ENCODE peak calls at places on chromosomes 13 and 19, in ten cellular contexts. One of them, this sample, is unnamed. For H3K36me3, the result is how much of the 10 kb centered on the place peaks cover.

GRCh38 chr19:16026131-16026530 is 50.2 kb upstream of the TPM4 start:
- DNase-seq in adrenal gland: no peak
- DNase-seq in esophagus muscularis mucosa: no peak
- DNase-seq in cardiac muscle cell: no peak
- DNase-seq in neural progenitor cell: no peak
- DNase-seq in astrocyte: no peak
- DNase-seq in mucosa of descending colon: no peak
- DNase-seq in tibial artery: no peak
- DNase-seq in Caco-2: no peak
- DNase-seq in tibial nerve: no peak
- DNase-seq in this sample: peak

GRCh38 chr19:14127929-14128509 is 8.4 kb downstream of the ASF1B start:
- DNase-seq in adrenal gland: no peak
- DNase-seq in esophagus muscularis mucosa: no peak
- DNase-seq in cardiac muscle cell: no peak
- DNase-seq in neural progenitor cell: no peak
- DNase-seq in astrocyte: no peak
- DNase-seq in mucosa of descending colon: no peak
- DNase-seq in tibial artery: no peak
- DNase-seq in Caco-2: no peak
- DNase-seq in tibial nerve: no peak
- DNase-seq in this sample: no peak

GRCh38 chr19:50356691-50357177 is 8.7 kb downstream of the NAPSA start:
- DNase-seq in adrenal gland: no peak
- DNase-seq in esophagus muscularis mucosa: no peak
- DNase-seq in cardiac muscle cell: no peak
- DNase-seq in neural progenitor cell: no peak
- DNase-seq in astrocyte: no peak
- DNase-seq in mucosa of descending colon: no peak
- DNase-seq in tibial artery: no peak
- DNase-seq in Caco-2: no peak
- DNase-seq in tibial nerve: no peak
- DNase-seq in this sample: no peak

GRCh38 chr13:97716746-97717145 is 236.7 kb upstream of the IPO5 start:
- DNase-seq in adrenal gland: no peak
- DNase-seq in esophagus muscularis mucosa: no peak
- DNase-seq in cardiac muscle cell: no peak
- DNase-seq in neural progenitor cell: no peak
- DNase-seq in astrocyte: no peak
- DNase-seq in mucosa of descending colon: no peak
- DNase-seq in tibial artery: no peak
- DNase-seq in Caco-2: no peak
- DNase-seq in tibial nerve: no peak
- DNase-seq in this sample: no peak

GRCh38 chr13:93341517-93341916 is 114.9 kb downstream of the GPC6 start:
- DNase-seq in adrenal gland: no peak
- DNase-seq in esophagus muscularis mucosa: no peak
- DNase-seq in cardiac muscle cell: no peak
- DNase-seq in neural progenitor cell: no peak
- DNase-seq in astrocyte: no peak
- DNase-seq in mucosa of descending colon: no peak
- DNase-seq in tibial artery: no peak
- DNase-seq in Caco-2: no peak
- DNase-seq in tibial nerve: no peak
- DNase-seq in this sample: no peak

GRCh38 chr13:102033719-102034446 is 368.0 kb downstream of the FGF14 start:
- DNase-seq in adrenal gland: no peak
- DNase-seq in esophagus muscularis mucosa: no peak
- DNase-seq in cardiac muscle cell: no peak
- DNase-seq in neural progenitor cell: peak
- DNase-seq in astrocyte: no peak
- DNase-seq in mucosa of descending colon: no peak
- DNase-seq in tibial artery: no peak
- DNase-seq in Caco-2: no peak
- DNase-seq in tibial nerve: no peak
- DNase-seq in this sample: no peak

GRCh38 chr13:98947925-98948324 is 29.9 kb downstream of the DOCK9 start:
- DNase-seq in adrenal gland: no peak
- DNase-seq in esophagus muscularis mucosa: no peak
- DNase-seq in cardiac muscle cell: no peak
- DNase-seq in neural progenitor cell: no peak
- DNase-seq in astrocyte: no peak
- DNase-seq in mucosa of descending colon: no peak
- DNase-seq in tibial artery: no peak
- DNase-seq in Caco-2: no peak
- DNase-seq in tibial nerve: no peak
- DNase-seq in this sample: no peak

GRCh38 chr19:21568816-21569496 is 63.6 kb downstream of the ZNF429 start:
- DNase-seq in adrenal gland: peak
- DNase-seq in esophagus muscularis mucosa: peak
- DNase-seq in cardiac muscle cell: no peak
- DNase-seq in neural progenitor cell: no peak
- DNase-seq in astrocyte: peak
- DNase-seq in mucosa of descending colon: peak
- DNase-seq in tibial artery: peak
- DNase-seq in Caco-2: no peak
- DNase-seq in tibial nerve: peak
- DNase-seq in this sample: peak

GRCh38 chr13:92413452-92413851 is 813.2 kb upstream of the GPC6 start:
- DNase-seq in adrenal gland: no peak
- DNase-seq in esophagus muscularis mucosa: no peak
- DNase-seq in cardiac muscle cell: no peak
- DNase-seq in neural progenitor cell: no peak
- DNase-seq in astrocyte: no peak
- DNase-seq in mucosa of descending colon: no peak
- DNase-seq in tibial artery: no peak
- DNase-seq in Caco-2: no peak
- DNase-seq in tibial nerve: no peak
- DNase-seq in this sample: no peak

GRCh38 chr13:83620535-83621220 is 261.6 kb downstream of the SLITRK1 start:
- DNase-seq in adrenal gland: no peak
- DNase-seq in esophagus muscularis mucosa: no peak
- DNase-seq in cardiac muscle cell: no peak
- DNase-seq in neural progenitor cell: no peak
- DNase-seq in astrocyte: peak
- DNase-seq in mucosa of descending colon: no peak
- DNase-seq in tibial artery: no peak
- DNase-seq in Caco-2: no peak
- DNase-seq in tibial nerve: no peak
- DNase-seq in this sample: no peak

GRCh38 chr19:49710372-49710951 is 19.5 kb downstream of the CPT1C start:
- DNase-seq in adrenal gland: no peak
- DNase-seq in esophagus muscularis mucosa: no peak
- DNase-seq in cardiac muscle cell: no peak
- DNase-seq in neural progenitor cell: no peak
- DNase-seq in astrocyte: peak
- DNase-seq in mucosa of descending colon: no peak
- DNase-seq in tibial artery: no peak
- DNase-seq in Caco-2: no peak
- DNase-seq in tibial nerve: no peak
- DNase-seq in this sample: no peak

GRCh38 chr19:10888421-10888866 is 17.1 kb downstream of the CARM1 start:
- DNase-seq in adrenal gland: no peak
- DNase-seq in esophagus muscularis mucosa: no peak
- DNase-seq in cardiac muscle cell: peak
- DNase-seq in neural progenitor cell: peak
- DNase-seq in astrocyte: no peak
- DNase-seq in mucosa of descending colon: no peak
- DNase-seq in tibial artery: no peak
- DNase-seq in Caco-2: no peak
- DNase-seq in tibial nerve: no peak
- DNase-seq in this sample: no peak

GRCh38 chr13:21603531-21604448 is at the start of gene MICU2:
- DNase-seq in adrenal gland: peak
- DNase-seq in esophagus muscularis mucosa: peak
- DNase-seq in cardiac muscle cell: peak
- DNase-seq in neural progenitor cell: peak
- DNase-seq in astrocyte: peak
- DNase-seq in mucosa of descending colon: peak
- DNase-seq in tibial artery: peak
- DNase-seq in Caco-2: peak
- DNase-seq in tibial nerve: peak
- DNase-seq in this sample: peak
- TF ChIP-seq CTCF in adrenal gland: peak
- TF ChIP-seq CTCF in esophagus muscularis mucosa: peak
- TF ChIP-seq CTCF in cardiac muscle cell: peak
- TF ChIP-seq CTCF in neural progenitor cell: no peak
- TF ChIP-seq CTCF in astrocyte: no peak
- TF ChIP-seq CTCF in mucosa of descending colon: peak
- TF ChIP-seq CTCF in tibial artery: no peak
- TF ChIP-seq CTCF in Caco-2: no peak
- TF ChIP-seq CTCF in tibial nerve: no peak
- TF ChIP-seq CTCF in this sample: no peak

DNA sequence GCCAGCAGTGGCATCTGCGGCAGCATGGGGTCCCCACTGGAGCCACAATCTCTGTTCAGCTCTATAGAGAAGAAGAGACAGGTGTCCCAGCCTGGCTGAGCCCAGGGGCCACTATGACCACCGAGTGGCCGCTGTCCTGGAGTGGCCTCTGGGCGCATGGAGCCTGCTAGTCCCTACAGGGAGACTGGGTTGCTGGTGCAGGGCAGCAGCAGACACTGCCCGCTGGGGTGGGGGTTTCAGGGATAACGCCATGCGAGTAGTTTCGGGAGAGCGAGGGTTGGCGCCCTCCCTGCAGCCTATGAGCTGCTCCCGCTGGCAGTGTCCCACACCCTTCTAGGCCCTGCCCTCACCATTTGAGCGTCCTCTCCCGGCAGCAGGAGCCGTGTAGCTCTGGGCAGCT is 10.9 kb upstream of the TEKTIP1 start:
- DNase-seq in adrenal gland: no peak
- DNase-seq in esophagus muscularis mucosa: no peak
- DNase-seq in cardiac muscle cell: no peak
- DNase-seq in neural progenitor cell: no peak
- DNase-seq in astrocyte: no peak
- DNase-seq in mucosa of descending colon: no peak
- DNase-seq in tibial artery: no peak
- DNase-seq in Caco-2: no peak
- DNase-seq in tibial nerve: no peak
- DNase-seq in this sample: peak
- H3K36me3 ChIP-seq in adrenal gland: half or more
- H3K36me3 ChIP-seq in esophagus muscularis mucosa: half or more
- H3K36me3 ChIP-seq in cardiac muscle cell: under half
- H3K36me3 ChIP-seq in neural progenitor cell: under half
- H3K36me3 ChIP-seq in astrocyte: under half
- H3K36me3 ChIP-seq in mucosa of descending colon: under half
- H3K36me3 ChIP-seq in tibial artery: half or more
- H3K36me3 ChIP-seq in Caco-2: under half
- H3K36me3 ChIP-seq in tibial nerve: half or more
- H3K36me3 ChIP-seq in this sample: under half

GRCh38 chr13:94553766-94554165 is 42.2 kb downstream of the TGDS start:
- DNase-seq in adrenal gland: no peak
- DNase-seq in esophagus muscularis mucosa: no peak
- DNase-seq in cardiac muscle cell: no peak
- DNase-seq in neural progenitor cell: no peak
- DNase-seq in astrocyte: no peak
- DNase-seq in mucosa of descending colon: no peak
- DNase-seq in tibial artery: no peak
- DNase-seq in Caco-2: no peak
- DNase-seq in tibial nerve: no peak
- DNase-seq in this sample: no peak

GRCh38 chr13:94552095-94552494 is 43.9 kb downstream of the TGDS start:
- DNase-seq in adrenal gland: no peak
- DNase-seq in esophagus muscularis mucosa: no peak
- DNase-seq in cardiac muscle cell: no peak
- DNase-seq in neural progenitor cell: no peak
- DNase-seq in astrocyte: no peak
- DNase-seq in mucosa of descending colon: no peak
- DNase-seq in tibial artery: no peak
- DNase-seq in Caco-2: no peak
- DNase-seq in tibial nerve: no peak
- DNase-seq in this sample: no peak

GRCh38 chr13:94548382-94549240 is 47.3 kb downstream of the TGDS start:
- DNase-seq in adrenal gland: peak
- DNase-seq in esophagus muscularis mucosa: no peak
- DNase-seq in cardiac muscle cell: peak
- DNase-seq in neural progenitor cell: peak
- DNase-seq in astrocyte: peak
- DNase-seq in mucosa of descending colon: peak
- DNase-seq in tibial artery: peak
- DNase-seq in Caco-2: no peak
- DNase-seq in tibial nerve: peak
- DNase-seq in this sample: peak

GRCh38 chr13:94549241-94550029 is 46.5 kb downstream of the TGDS start:
- DNase-seq in adrenal gland: peak
- DNase-seq in esophagus muscularis mucosa: peak
- DNase-seq in cardiac muscle cell: peak
- DNase-seq in neural progenitor cell: peak
- DNase-seq in astrocyte: peak
- DNase-seq in mucosa of descending colon: peak
- DNase-seq in tibial artery: peak
- DNase-seq in Caco-2: peak
- DNase-seq in tibial nerve: peak
- DNase-seq in this sample: peak

GRCh38 chr13:94550030-94550738 is 45.8 kb downstream of the TGDS start:
- DNase-seq in adrenal gland: no peak
- DNase-seq in esophagus muscularis mucosa: no peak
- DNase-seq in cardiac muscle cell: no peak
- DNase-seq in neural progenitor cell: no peak
- DNase-seq in astrocyte: peak
- DNase-seq in mucosa of descending colon: no peak
- DNase-seq in tibial artery: no peak
- DNase-seq in Caco-2: no peak
- DNase-seq in tibial nerve: peak
- DNase-seq in this sample: no peak
- TF ChIP-seq CTCF in adrenal gland: no peak
- TF ChIP-seq CTCF in esophagus muscularis mucosa: no peak
- TF ChIP-seq CTCF in cardiac muscle cell: no peak
- TF ChIP-seq CTCF in neural progenitor cell: no peak
- TF ChIP-seq CTCF in astrocyte: no peak
- TF ChIP-seq CTCF in mucosa of descending colon: no peak
- TF ChIP-seq CTCF in tibial artery: no peak
- TF ChIP-seq CTCF in Caco-2: no peak
- TF ChIP-seq CTCF in tibial nerve: no peak
- TF ChIP-seq CTCF in this sample: no peak

DNA sequence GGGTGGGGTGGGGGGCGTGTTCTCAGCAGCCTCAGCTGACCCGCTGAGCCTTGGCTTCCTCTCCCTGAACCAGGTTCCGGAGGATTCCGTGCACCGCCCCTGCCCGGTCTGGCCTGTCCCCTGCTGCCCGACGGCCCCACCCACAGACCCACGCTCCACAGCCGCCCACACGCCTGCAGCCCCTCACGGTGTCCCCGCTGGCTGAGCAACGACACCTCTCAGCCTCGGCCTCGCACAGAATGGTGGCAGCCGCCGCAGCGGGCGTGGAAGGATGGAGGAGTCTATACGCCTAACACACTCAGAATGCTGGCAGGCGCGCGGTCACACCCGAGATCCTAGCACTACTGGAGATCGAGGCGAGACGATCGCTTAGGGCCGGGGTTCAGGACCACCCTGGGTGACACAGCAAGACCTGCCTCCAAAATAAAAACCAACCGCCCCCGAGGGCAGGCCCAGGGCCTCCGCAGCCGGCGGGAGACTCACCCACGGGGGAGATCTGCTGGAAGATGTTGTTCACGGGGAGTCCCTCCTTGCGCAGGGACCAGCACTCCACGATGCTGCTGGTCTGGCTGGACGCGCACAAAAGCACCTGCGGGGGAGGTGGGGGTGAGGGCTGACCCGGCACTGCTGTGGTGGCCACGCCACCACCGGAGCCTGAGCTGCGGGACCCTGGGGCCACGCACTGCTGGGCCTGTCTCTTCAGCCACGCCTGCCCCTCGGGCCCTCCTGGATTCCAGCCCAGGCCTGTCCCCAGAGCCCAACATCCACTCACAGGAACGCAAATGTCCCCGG is 8.4 kb downstream of the MED16 start:
- DNase-seq in adrenal gland: no peak
- DNase-seq in esophagus muscularis mucosa: no peak
- DNase-seq in cardiac muscle cell: no peak
- DNase-seq in neural progenitor cell: no peak
- DNase-seq in astrocyte: no peak
- DNase-seq in mucosa of descending colon: no peak
- DNase-seq in tibial artery: no peak
- DNase-seq in Caco-2: no peak
- DNase-seq in tibial nerve: no peak
- DNase-seq in this sample: peak
- H3K36me3 ChIP-seq in adrenal gland: half or more
- H3K36me3 ChIP-seq in esophagus muscularis mucosa: half or more
- H3K36me3 ChIP-seq in cardiac muscle cell: under half
- H3K36me3 ChIP-seq in neural progenitor cell: under half
- H3K36me3 ChIP-seq in astrocyte: under half
- H3K36me3 ChIP-seq in mucosa of descending colon: under half
- H3K36me3 ChIP-seq in tibial artery: half or more
- H3K36me3 ChIP-seq in Caco-2: under half
- H3K36me3 ChIP-seq in tibial nerve: half or more
- H3K36me3 ChIP-seq in this sample: under half

This sample was measured in kidney.